ENCODE peak calls at places on chromosomes 7 and 10, in seven cellular contexts. U is fibroblast of lung, B is hepatocyte, G is gastrocnemius medialis, X is GM06990, H is AG10803, V is right atrium auricular region. S is an unnamed sample.

GRCh38 chr10:28796606-28797512 is 119.5 kb downstream of the BAMBI start:
- DNase-seq in U (peak; percentile 74), B (peak; percentile 28), G (no peak), X (no peak), H (peak; percentile 3), V (peak; percentile 93), S (peak; percentile 58)

GRCh38 chr7:44259547-44260457 is 59.0 kb downstream of the YKT6 start:
- DNase-seq in U (peak; percentile 99), B (peak; percentile 38), G (peak; percentile 64), X (no peak), H (peak; percentile 99), V (peak; percentile 82), S (peak; percentile 99)

GRCh38 chr10:44173558-44173894 is 211.4 kb downstream of the CXCL12 start:
- DNase-seq in U (peak; percentile 6), B (no peak), G (no peak), X (no peak), H (peak; percentile 33), V (no peak), S (no peak)

GRCh38 chr10:108132303-108132702 is 967.8 kb upstream of the SORCS1 start:
- DNase-seq in U (no peak), B (no peak), G (no peak), X (no peak), H (no peak), V (no peak), S (no peak)

GRCh38 chr10:116615199-116615776 is 5.5 kb upstream of the PNLIPRP2 start:
- DNase-seq in U (no peak), B (no peak), G (no peak), X (no peak), H (no peak), V (no peak), S (no peak)

GRCh38 chr10:128071417-128071782 is 54.8 kb downstream of the MKI67 start:
- DNase-seq in U (no peak), B (no peak), G (no peak), X (no peak), H (no peak), V (no peak), S (no peak)

GRCh38 chr10:131885391-131886165 is 15.2 kb upstream of the PPP2R2D start:
- DNase-seq in U (peak; percentile 50), B (peak; percentile 88), G (peak; percentile 38), X (peak; percentile 67), H (peak; percentile 44), V (peak; percentile 63), S (peak; percentile 48)

GRCh38 chr7:36266683-36267082 is 113.6 kb downstream of the EEPD1 start:
- DNase-seq in U (no peak), B (no peak), G (no peak), X (no peak), H (no peak), V (no peak), S (no peak)

GRCh38 chr10:79298403-79299244 is 48.6 kb upstream of the PPIF start:
- DNase-seq in U (peak; percentile 96), B (peak; percentile 85), G (no peak), X (no peak), H (peak; percentile 93), V (peak; percentile 82), S (peak; percentile 94)

GRCh38 chr10:110540038-110540437 is 27.5 kb upstream of the SMC3 start:
- DNase-seq in U (peak; percentile 65), B (no peak), G (no peak), X (no peak), H (no peak), V (no peak), S (no peak)

GRCh38 chr10:74027702-74028101 is 29.8 kb downstream of the VCL start:
- DNase-seq in U (no peak), B (no peak), G (no peak), X (no peak), H (no peak), V (no peak), S (no peak)

GRCh38 chr10:104318810-104319684 is 19.2 kb downstream of the ITPRIP start:
- DNase-seq in U (peak; percentile 96), B (peak; percentile 30), G (no peak), X (no peak), H (no peak), V (no peak), S (no peak)

GRCh38 chr7:11130012-11130411 is 156.3 kb downstream of the PHF14 start:
- DNase-seq in U (peak; percentile 82), B (no peak), G (no peak), X (no peak), H (peak; percentile 45), V (no peak), S (no peak)

GRCh38 chr10:114626841-114627240 is 31.2 kb downstream of the ABLIM1 start:
- DNase-seq in U (no peak), B (no peak), G (no peak), X (no peak), H (no peak), V (no peak), S (no peak)

GRCh38 chr10:114629824-114630430 is 28.1 kb downstream of the ABLIM1 start:
- DNase-seq in U (no peak), B (no peak), G (no peak), X (no peak), H (no peak), V (no peak), S (no peak)

GRCh38 chr10:114628106-114628505 is 30.0 kb downstream of the ABLIM1 start:
- DNase-seq in U (no peak), B (no peak), G (no peak), X (no peak), H (no peak), V (no peak), S (no peak)

GRCh38 chr10:114631090-114631677 is 26.9 kb downstream of the ABLIM1 start:
- DNase-seq in U (no peak), B (no peak), G (no peak), X (peak; percentile 9), H (no peak), V (peak; percentile 55), S (no peak)

DNA sequence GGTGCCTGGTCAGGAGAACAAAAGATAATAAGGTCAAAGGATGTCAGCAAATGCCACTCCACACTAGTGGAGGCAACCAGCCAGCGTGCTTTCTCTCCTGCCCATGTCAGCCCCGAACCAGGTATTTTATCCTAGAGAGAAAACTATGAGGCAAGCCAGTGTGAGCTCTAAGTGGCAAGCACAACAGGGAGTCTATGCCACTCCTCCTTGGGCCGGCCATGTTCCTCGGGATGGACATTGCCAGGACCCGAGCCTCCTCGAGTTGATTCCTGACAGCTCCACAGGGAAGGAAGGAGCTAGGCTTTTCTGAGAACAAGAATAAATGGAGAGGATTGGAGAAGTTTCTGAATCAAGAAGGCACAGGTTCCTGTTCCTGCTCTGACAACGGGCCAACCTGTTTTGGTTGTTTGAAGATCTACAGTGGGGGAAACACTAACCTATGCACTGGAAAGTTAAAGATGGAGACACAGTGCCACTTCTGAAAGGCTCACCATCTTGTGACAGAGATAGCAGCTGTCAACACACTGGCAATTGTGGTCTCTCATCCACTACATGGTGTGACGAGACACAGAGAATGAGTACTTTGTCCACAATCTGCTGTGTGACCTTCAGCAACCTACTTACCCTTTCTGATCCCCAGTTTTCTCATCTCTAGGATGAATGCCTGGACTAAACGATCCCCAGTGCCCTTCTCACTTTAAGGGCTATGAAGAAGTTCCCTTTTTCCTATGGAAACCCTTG is 28.8 kb downstream of the ABLIM1 start:
- DNase-seq in U (no peak), B (no peak), G (no peak), X (no peak), H (no peak), V (no peak), S (no peak)
- H3K4me3 ChIP-seq in U (no peak overlapping the region), B (no peak overlapping the region), G (peak overlapping the region; percentile 60), X (no peak overlapping the region), H (no peak overlapping the region), V (peak overlapping the region; percentile 65), S (no peak overlapping the region)

GRCh38 chr7:151167197-151167911 is at the start of gene GBX1:
- DNase-seq in U (peak; percentile 26), B (peak; percentile 33), G (no peak), X (no peak), H (no peak), V (no peak), S (no peak)
- TF ChIP-seq CTCF in U (no peak), B (no peak), G (no peak), X (no peak), H (no peak), V (peak; percentile 25), S (no peak)

GRCh38 chr10:12382956-12383531 is 33.7 kb downstream of the CAMK1D start:
- DNase-seq in U (no peak), B (no peak), G (no peak), X (no peak), H (no peak), V (no peak), S (peak; percentile 10)
- H3K4me3 ChIP-seq in U (no peak overlapping the region), B (no peak overlapping the region), G (no peak overlapping the region), X (no peak overlapping the region), H (no peak overlapping the region), V (no peak overlapping the region), S (no peak overlapping the region)

DNA sequence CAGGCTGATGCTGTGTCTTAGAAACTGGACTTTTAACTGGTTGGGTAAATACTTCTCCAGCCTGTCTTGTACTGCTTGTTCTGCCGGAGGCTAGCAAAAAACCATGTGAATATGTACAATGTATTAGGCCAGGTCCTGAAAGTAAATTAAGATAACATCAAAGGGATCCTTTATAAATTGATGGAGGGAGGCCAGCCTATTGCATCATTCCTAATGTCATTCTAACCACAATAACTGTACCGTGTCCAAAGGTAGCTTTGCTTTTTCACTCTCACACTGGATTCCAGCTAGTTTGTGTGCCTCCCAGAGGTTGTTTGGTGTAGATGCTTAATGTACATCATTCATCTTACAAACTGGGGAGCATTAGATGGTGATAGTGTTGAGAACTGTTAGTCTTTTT is 91.2 kb upstream of the SEM1 start:
- DNase-seq in U (no peak), B (no peak), G (no peak), X (no peak), H (no peak), V (no peak), S (no peak)
- TF ChIP-seq CTCF in U (no peak), B (no peak), G (no peak), X (no peak), H (no peak), V (no peak), S (no peak)

GRCh38 chr10:96366508-96366907 is 7.7 kb upstream of the OPALIN start:
- DNase-seq in U (peak; percentile 57), B (no peak), G (no peak), X (no peak), H (no peak), V (no peak), S (no peak)

GRCh38 chr10:96368971-96369370 is 10.2 kb upstream of the OPALIN start:
- DNase-seq in U (no peak), B (no peak), G (no peak), X (no peak), H (no peak), V (no peak), S (no peak)

GRCh38 chr10:96367470-96367869 is 8.7 kb upstream of the OPALIN start:
- DNase-seq in U (no peak), B (no peak), G (no peak), X (no peak), H (no peak), V (no peak), S (no peak)

GRCh38 chr10:96369890-96370574 is 11.2 kb upstream of the OPALIN start:
- DNase-seq in U (no peak), B (peak; percentile 28), G (no peak), X (no peak), H (no peak), V (no peak), S (no peak)

DNA sequence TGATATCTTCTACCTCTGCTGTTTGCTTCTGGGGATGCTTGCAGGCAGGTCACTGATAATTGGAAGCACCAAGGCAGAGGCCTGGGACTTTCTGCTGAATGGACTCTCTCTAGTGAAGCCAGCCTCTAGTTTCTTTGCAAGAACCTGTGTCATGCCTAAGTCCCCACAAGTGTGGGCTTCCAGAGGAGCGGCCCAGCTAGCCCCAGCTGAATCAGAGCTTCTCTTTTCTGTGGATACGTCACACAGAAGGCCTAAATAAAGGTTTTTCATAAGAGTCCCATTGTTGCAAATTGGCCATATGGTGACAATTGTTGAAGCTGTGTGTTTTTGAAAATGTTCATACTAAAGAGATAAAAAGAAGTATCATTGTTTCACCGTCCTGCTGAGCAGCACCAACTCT is 6.8 kb upstream of the OPALIN start:
- DNase-seq in U (no peak), B (no peak), G (no peak), X (no peak), H (no peak), V (no peak), S (no peak)
- H3K4me3 ChIP-seq in U (no peak overlapping the region), B (no peak overlapping the region), G (no peak overlapping the region), X (no peak overlapping the region), H (no peak overlapping the region), V (no peak overlapping the region), S (no peak overlapping the region)